ENCODE peak calls at places on chromosomes 13 and 19, in six cellular contexts. O, W, E, H, V and S are unnamed samples.
A peak's percentile ranks its signal among the peaks of the same experiment; 100 is the strongest.

GRCh38 chr13:91248249-91248648 is 99.2 kb upstream of the MIR17HG start:
- DNase-seq in O (no peak), W (no peak), E (no peak), H (no peak), V (no peak), S (no peak)

GRCh38 chr13:100835695-100836094 is 161.1 kb upstream of the TMTC4 start:
- DNase-seq in O (no peak), W (no peak), E (no peak), H (no peak), V (no peak), S (no peak)

GRCh38 chr13:109135018-109135417 is 505.6 kb downstream of the MYO16 start:
- DNase-seq in O (no peak), W (no peak), E (no peak), H (no peak), V (no peak), S (no peak)

GRCh38 chr19:52946322-52947310 is 16.1 kb downstream of the ZNF816 start:
- DNase-seq in O (no peak), W (peak; percentile 64), E (no peak), H (peak; percentile 59), V (peak; percentile 61), S (no peak)

GRCh38 chr13:85367887-85368286 is 431.3 kb downstream of the SLITRK6 start:
- DNase-seq in O (no peak), W (no peak), E (no peak), H (no peak), V (no peak), S (no peak)

GRCh38 chr19:2385053-2385721 is 25.1 kb downstream of the TMPRSS9 start:
- DNase-seq in O (peak; percentile 66), W (peak; percentile 27), E (no peak), H (peak; percentile 88), V (peak; percentile 95), S (peak; percentile 91)

GRCh38 chr13:101489635-101490034 is 37.2 kb downstream of the ITGBL1 start:
- DNase-seq in O (no peak), W (no peak), E (no peak), H (no peak), V (no peak), S (no peak)

GRCh38 chr19:18865973-18866799 is 29.8 kb downstream of the CERS1 start:
- DNase-seq in O (peak; percentile 64), W (peak; percentile 71), E (peak; percentile 51), H (no peak), V (no peak), S (peak; percentile 44)

GRCh38 chr19:3577741-3578344 is 5.1 kb downstream of the HMG20B start:
- DNase-seq in O (peak; percentile 83), W (peak; percentile 31), E (no peak), H (no peak), V (no peak), S (no peak)

GRCh38 chr13:39684531-39685137 is 29.2 kb downstream of the COG6 start:
- DNase-seq in O (no peak), W (no peak), E (no peak), H (no peak), V (no peak), S (no peak)

GRCh38 chr19:40553885-40554857 is 22.5 kb upstream of the SHKBP1 start:
- DNase-seq in O (no peak), W (no peak), E (no peak), H (no peak), V (no peak), S (no peak)

GRCh38 chr13:107842562-107843180 is 372.7 kb downstream of the LIG4 start:
- DNase-seq in O (no peak), W (no peak), E (no peak), H (no peak), V (no peak), S (peak; percentile 31)

GRCh38 chr13:110564472-110564985 is 3.0 kb upstream of the RAB20 start:
- DNase-seq in O (no peak), W (no peak), E (no peak), H (no peak), V (no peak), S (no peak)

GRCh38 chr19:12800873-12801465 is 631 bp downstream of the PRDX2 start:
- DNase-seq in O (peak; percentile 44), W (peak; percentile 48), E (no peak), H (no peak), V (no peak), S (no peak)